ENCODE peak calls at places on chromosomes 12 and 14, in seven cellular contexts. G is IMR-90; T is HTR-8/SVneo; F is activated CD8-positive, alpha-beta memory T cell treated with anti-CD3 and anti-CD28 coated beads for 48 hours; S is GM13976; U is GM23338; V is nephron progenitor cell. A is an unnamed sample.

GRCh38 chr12:121789233-121789781 is 4.2 kb downstream of the RHOF start:
- DNase-seq in F (no peak), G (no peak), U (no peak), S (no peak), V (no peak), T (no peak), A (no peak)

GRCh38 chr12:79069009-79069408 is 204.4 kb downstream of the SYT1 start:
- DNase-seq in F (no peak), U (no peak), T (no peak), S (no peak), V (no peak), G (no peak), A (no peak)

GRCh38 chr12:57881035-57881973 is 34.8 kb upstream of the CTDSP2 start:
- DNase-seq in G (peak), U (no peak), F (no peak), T (no peak), V (no peak), S (no peak), A (no peak)

GRCh38 chr12:15632708-15633107 is 156.5 kb downstream of the EPS8 start:
- DNase-seq in U (no peak), V (no peak), S (no peak), F (no peak), T (no peak), G (no peak), A (no peak)

GRCh38 chr14:51607677-51608076 is 44.0 kb upstream of the FRMD6 start:
- DNase-seq in F (no peak), S (no peak), V (no peak), T (no peak), U (no peak), G (peak), A (no peak)

GRCh38 chr12:110658242-110658641 is 30.7 kb downstream of the HVCN1 start:
- DNase-seq in T (no peak), U (no peak), G (no peak), V (no peak), F (no peak), S (no peak), A (no peak)

GRCh38 chr12:120331390-120331789 is 3.8 kb upstream of the PLA2G1B start:
- DNase-seq in V (no peak), G (no peak), F (no peak), S (no peak), T (no peak), U (no peak), A (no peak)

GRCh38 chr12:66596189-66596588 is 82.7 kb downstream of the GRIP1 start:
- DNase-seq in F (no peak), G (peak), V (no peak), T (no peak), U (no peak), S (no peak), A (peak)

GRCh38 chr12:90909069-90909676 is 45.8 kb downstream of the CCER1 start:
- DNase-seq in T (peak), F (no peak), G (peak), U (peak), S (no peak), V (peak), A (peak)

GRCh38 chr12:107449891-107450290 is 235.7 kb upstream of the PWP1 start:
- DNase-seq in S (no peak), G (peak), F (no peak), U (no peak), T (no peak), V (no peak), A (no peak)